ENCODE peak calls at places on chromosomes 13 and 19, in eight cellular contexts. I is fibroblast of lung, R is neural progenitor cell, F is kidney, U is astrocyte, Q is neuronal stem cell, P is IMR-90, M is GM23248. N is an unnamed sample.

GRCh38 chr19:44525721-44526430 is 3.6 kb downstream of the CEACAM20 start:
- DNase-seq in Q (no peak), P (no peak), M (no peak), U (no peak), I (no peak), R (no peak), F (no peak), N (no peak)

GRCh38 chr19:38012944-38013343 is 105.9 kb downstream of the SIPA1L3 start:
- DNase-seq in P (no peak), M (no peak), R (no peak), F (no peak), I (no peak), U (no peak), Q (no peak), N (peak; percentile 55)

GRCh38 chr19:13619203-13619632 is 112.9 kb upstream of the CACNA1A start:
- DNase-seq in Q (no peak), F (no peak), P (peak; percentile 81), I (no peak), U (peak; percentile 65), R (no peak), M (peak; percentile 82), N (no peak)

GRCh38 chr13:106683179-106683578 is 115.2 kb upstream of the ARGLU1 start:
- DNase-seq in I (no peak), M (no peak), Q (no peak), P (no peak), F (no peak), U (no peak), R (no peak), N (no peak)

GRCh38 chr13:31522431-31522830 is 216.9 kb upstream of the RXFP2 start:
- DNase-seq in U (no peak), I (no peak), Q (no peak), F (no peak), M (no peak), R (no peak), P (no peak), N (no peak)

GRCh38 chr19:5261151-5261890 is 79.3 kb downstream of the PTPRS start:
- DNase-seq in U (no peak), R (no peak), F (peak; percentile 33), P (no peak), Q (no peak), M (no peak), I (no peak), N (no peak)

GRCh38 chr13:79480954-79481684 is at the start of gene NDFIP2:
- DNase-seq in Q (peak; percentile 77), U (peak; percentile 77), P (peak; percentile 80), I (peak; percentile 83), F (peak; percentile 95), M (peak; percentile 91), R (peak; percentile 88), N (peak; percentile 93)

GRCh38 chr19:53621885-53622710 is 9.7 kb upstream of the DPRX start:
- DNase-seq in F (no peak), U (no peak), M (no peak), I (no peak), Q (no peak), R (no peak), P (no peak), N (no peak)

GRCh38 chr13:62060570-62060969 is 644.9 kb upstream of the PCDH20 start:
- DNase-seq in U (no peak), I (no peak), R (no peak), P (no peak), Q (no peak), F (no peak), M (no peak), N (no peak)

GRCh38 chr19:44303976-44304568 is 753 bp downstream of the ZNF235 start:
- DNase-seq in I (no peak), P (peak; percentile 3), R (peak; percentile 60), U (peak; percentile 37), Q (peak; percentile 21), F (no peak), M (peak; percentile 77), N (peak; percentile 48)

GRCh38 chr13:29081036-29081435 is 260.9 kb downstream of the MTUS2 start:
- DNase-seq in F (no peak), U (no peak), P (no peak), I (no peak), R (no peak), Q (no peak), M (no peak), N (no peak)

GRCh38 chr13:110523838-110524237 is 37.7 kb downstream of the RAB20 start:
- DNase-seq in P (no peak), U (no peak), R (no peak), M (no peak), Q (no peak), I (no peak), F (no peak), N (no peak)

GRCh38 chr19:8926341-8926740 is 83.9 kb downstream of the MUC16 start:
- DNase-seq in I (no peak), F (no peak), M (no peak), P (no peak), U (no peak), R (no peak), Q (no peak), N (no peak)

GRCh38 chr13:79485014-79485441 is 4.1 kb downstream of the NDFIP2 start:
- DNase-seq in I (peak; percentile 61), M (peak; percentile 95), U (peak; percentile 92), R (no peak), Q (no peak), P (peak; percentile 83), F (no peak), N (no peak)

GRCh38 chr13:27293051-27293691 is 22.5 kb downstream of the RASL11A start:
- DNase-seq in F (no peak), Q (no peak), M (no peak), I (no peak), P (no peak), R (no peak), U (no peak), N (no peak)

GRCh38 chr19:3404324-3405260 is 38.2 kb downstream of the NFIC start:
- DNase-seq in Q (no peak), F (peak; percentile 96), U (peak; percentile 83), R (no peak), P (peak; percentile 93), M (peak; percentile 97), I (peak; percentile 94), N (peak; percentile 60)

GRCh38 chr19:3403489-3404323 is 37.3 kb downstream of the NFIC start:
- DNase-seq in I (peak; percentile 99), R (no peak), U (peak; percentile 92), M (peak; percentile 97), Q (no peak), P (peak; percentile 97), F (peak; percentile 97), N (peak; percentile 70)

GRCh38 chr19:3406571-3407111 is 40.3 kb downstream of the NFIC start:
- DNase-seq in U (no peak), R (no peak), I (no peak), P (no peak), Q (no peak), M (no peak), F (no peak), N (no peak)

GRCh38 chr19:3402631-3403443 is 36.5 kb downstream of the NFIC start:
- DNase-seq in F (no peak), Q (no peak), M (no peak), R (no peak), U (no peak), I (no peak), P (no peak), N (no peak)

GRCh38 chr19:3405261-3405653 is 38.9 kb downstream of the NFIC start:
- DNase-seq in M (no peak), F (no peak), Q (no peak), U (no peak), P (no peak), R (no peak), I (no peak), N (no peak)
- H3K9ac ChIP-seq in M (peak overlapping the region; percentile 98), F (peak overlapping the region; percentile 78), Q (no peak overlapping the region), U (peak overlapping the region; percentile 98), P (peak overlapping the region; percentile 75), R (no peak overlapping the region), I (peak overlapping the region; percentile 92), N (no peak overlapping the region)

GRCh38 chr19:46193678-46194077 is 35.9 kb upstream of the IGFL1 start:
- DNase-seq in R (no peak), I (no peak), Q (no peak), P (no peak), F (no peak), M (no peak), U (no peak), N (no peak)
- H3K4me3 ChIP-seq in R (no peak overlapping the region), I (no peak overlapping the region), Q (no peak overlapping the region), P (no peak overlapping the region), F (no peak overlapping the region), M (no peak overlapping the region), U (no peak overlapping the region), N (no peak overlapping the region)

GRCh38 chr13:49997935-49998334 is 1.1 kb downstream of the TRIM13 start:
- DNase-seq in P (no peak), F (no peak), R (no peak), Q (no peak), U (no peak), M (peak; percentile 26), I (peak; percentile 22), N (no peak)

GRCh38 chr13:50001287-50001686 is 4.4 kb downstream of the TRIM13 start:
- DNase-seq in M (no peak), U (no peak), P (no peak), Q (no peak), F (no peak), I (no peak), R (no peak), N (no peak)

GRCh38 chr13:49996951-49997895 is at the start of gene TRIM13:
- DNase-seq in U (peak; percentile 78), I (peak; percentile 93), P (peak; percentile 88), Q (peak; percentile 83), R (peak; percentile 94), M (peak; percentile 96), F (peak; percentile 97), N (peak; percentile 94)

GRCh38 chr13:49996166-49996915 is 501 bp upstream of the TRIM13 start:
- DNase-seq in R (peak; percentile 98), M (peak; percentile 98), I (peak; percentile 93), F (peak; percentile 98), P (peak; percentile 90), U (peak; percentile 84), Q (peak; percentile 90), N (peak; percentile 95)

DNA sequence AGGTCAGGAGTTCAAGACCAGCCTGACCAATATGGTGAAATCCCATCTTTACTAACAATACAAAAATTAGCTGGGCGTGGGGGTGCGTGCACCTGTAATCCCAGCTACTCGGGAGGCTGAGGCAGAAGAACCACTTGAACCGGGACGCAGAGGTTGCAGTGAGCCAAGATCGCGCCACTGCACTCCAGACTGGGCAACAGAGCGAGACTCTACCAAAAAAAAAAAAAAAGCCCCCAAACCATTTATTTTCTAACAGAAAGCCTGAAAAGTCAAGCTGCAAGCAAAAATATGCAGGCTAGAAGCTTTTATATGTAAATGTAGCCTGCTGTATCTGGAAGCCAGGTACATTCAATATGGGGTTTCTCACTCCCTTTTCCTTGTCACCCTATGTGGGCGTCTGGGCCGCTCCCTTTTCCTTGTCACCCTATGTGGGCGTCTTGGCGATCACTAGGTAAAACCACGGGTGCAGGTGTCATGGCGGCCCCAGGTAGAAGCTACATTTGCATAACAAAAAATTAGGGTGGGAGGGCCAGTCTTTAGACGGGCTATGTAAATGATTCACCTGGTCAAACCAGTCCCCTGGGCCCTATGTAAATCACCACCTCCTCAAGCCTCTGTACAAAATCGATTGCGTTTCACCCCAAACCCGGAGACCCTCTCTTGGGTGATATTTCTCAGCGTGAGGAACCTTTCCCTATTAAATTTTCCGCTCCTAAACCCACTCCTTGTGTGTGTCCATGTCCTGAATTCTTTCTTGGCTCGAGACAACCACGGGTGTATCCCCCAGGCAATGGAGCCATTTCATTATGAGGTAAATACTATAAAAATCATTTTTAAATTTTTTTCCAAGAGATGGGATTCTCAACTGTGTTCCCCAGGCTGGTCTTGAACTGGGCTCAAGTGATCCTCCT is 2.1 kb downstream of the TRIM13 start:
- DNase-seq in Q (no peak), U (no peak), P (no peak), R (no peak), M (no peak), I (no peak), F (no peak), N (peak; percentile 83)
- H3K4me1 ChIP-seq in Q (peaks cover 5% of the 10 kb centered on the region), U (peaks cover 17% of the 10 kb centered on the region), P (peaks cover 4% of the 10 kb centered on the region), R (peaks cover 32% of the 10 kb centered on the region), M (peaks cover 26% of the 10 kb centered on the region), I (peaks cover 7% of the 10 kb centered on the region), F (peaks cover 11% of the 10 kb centered on the region), N (no peaks in the 10 kb centered on the region)

GRCh38 chr13:51714663-51715168 is 89.2 kb downstream of the DHRS12 start:
- DNase-seq in Q (no peak), M (peak; percentile 75), R (no peak), U (peak; percentile 67), F (no peak), I (peak; percentile 62), P (peak; percentile 89), N (no peak)
- H3K9ac ChIP-seq in Q (no peak overlapping the region), M (peak overlapping the region; percentile 58), R (no peak overlapping the region), U (no peak overlapping the region), F (no peak overlapping the region), I (no peak overlapping the region), P (no peak overlapping the region), N (no peak overlapping the region)

N was measured in endodermal cell.